ENCODE peak calls at places on chromosome 18, in nine cellular contexts. K is substantia nigra; O is sigmoid colon; C is IMR-90; G is CD4-positive, CD25-positive, alpha-beta regulatory T cell; R is brain microvascular endothelial cell; D is body of pancreas; Z is effector memory CD4-positive, alpha-beta T cell; B is hepatocyte. I is an unnamed sample.
A peak's percentile ranks its signal among the peaks of the same experiment; 100 is the strongest.

GRCh38 chr18:28095041-28095440 is 81.9 kb downstream of the CDH2 start:
- DNase-seq in K (no peak), O (no peak), R (peak; percentile 58), B (no peak), Z (no peak), C (peak; percentile 77), G (no peak), D (no peak), I (no peak)

GRCh38 chr18:49028801-49029506 is 78.2 kb upstream of the SMAD7 start:
- DNase-seq in C (no peak), B (no peak), K (no peak), Z (no peak), G (no peak), D (no peak), O (no peak), R (no peak), I (no peak)

GRCh38 chr18:36808681-36809080 is 20.1 kb downstream of the TPGS2 start:
- DNase-seq in O (no peak), B (no peak), K (no peak), C (peak; percentile 91), G (no peak), D (no peak), R (peak; percentile 51), Z (no peak), I (no peak)

GRCh38 chr18:70195852-70196434 is 9.5 kb downstream of the RTTN start:
- DNase-seq in O (no peak), D (no peak), Z (no peak), K (peak; percentile 5), R (peak; percentile 51), G (peak; percentile 15), B (peak; percentile 68), C (peak; percentile 70), I (no peak)

GRCh38 chr18:50422286-50422898 is 47.5 kb downstream of the SKA1 start:
- DNase-seq in G (no peak), B (no peak), O (no peak), K (no peak), C (no peak), R (no peak), D (no peak), Z (no peak), I (no peak)

GRCh38 chr18:78786776-78787175 is 192.8 kb upstream of the SALL3 start:
- DNase-seq in K (no peak), G (no peak), O (peak; percentile 28), Z (no peak), B (no peak), D (no peak), R (no peak), C (no peak), I (no peak)

GRCh38 chr18:62205824-62206223 is 18.8 kb downstream of the RELCH start:
- DNase-seq in K (no peak), G (no peak), D (no peak), B (no peak), O (no peak), C (no peak), Z (no peak), R (no peak), I (no peak)

GRCh38 chr18:54261894-54262293 is 7.4 kb upstream of the POLI start:
- DNase-seq in D (no peak), B (no peak), K (no peak), G (no peak), O (no peak), C (no peak), Z (no peak), R (no peak), I (no peak)

GRCh38 chr18:9637036-9637767 is 22.8 kb upstream of the PPP4R1 start:
- DNase-seq in R (peak; percentile 13), C (peak; percentile 57), K (no peak), B (no peak), Z (no peak), D (no peak), O (no peak), G (no peak), I (no peak)

GRCh38 chr18:11553098-11553940 is 56.1 kb upstream of the SLC35G4 start:
- DNase-seq in B (peak; percentile 65), G (peak; percentile 16), C (peak; percentile 59), K (peak; percentile 12), R (peak; percentile 55), O (no peak), Z (no peak), D (peak; percentile 41), I (no peak)

GRCh38 chr18:47149457-47150028 is 757 bp downstream of the HDHD2 start:
- DNase-seq in G (no peak), R (peak; percentile 1), C (peak; percentile 2), Z (no peak), D (no peak), K (peak; percentile 25), O (no peak), B (peak; percentile 7), I (no peak)

GRCh38 chr18:30439174-30439573 is 603.4 kb downstream of the DSC3 start:
- DNase-seq in B (no peak), R (no peak), D (no peak), G (no peak), K (no peak), Z (no peak), O (no peak), C (no peak), I (no peak)

GRCh38 chr18:67047334-67047733 is 443.4 kb upstream of the CDH19 start:
- DNase-seq in R (no peak), B (no peak), K (no peak), C (no peak), D (no peak), O (no peak), G (no peak), Z (no peak), I (no peak)

GRCh38 chr18:67041334-67041733 is 437.4 kb upstream of the CDH19 start:
- DNase-seq in C (no peak), D (no peak), G (no peak), Z (no peak), R (no peak), K (no peak), B (no peak), O (no peak), I (no peak)

DNA sequence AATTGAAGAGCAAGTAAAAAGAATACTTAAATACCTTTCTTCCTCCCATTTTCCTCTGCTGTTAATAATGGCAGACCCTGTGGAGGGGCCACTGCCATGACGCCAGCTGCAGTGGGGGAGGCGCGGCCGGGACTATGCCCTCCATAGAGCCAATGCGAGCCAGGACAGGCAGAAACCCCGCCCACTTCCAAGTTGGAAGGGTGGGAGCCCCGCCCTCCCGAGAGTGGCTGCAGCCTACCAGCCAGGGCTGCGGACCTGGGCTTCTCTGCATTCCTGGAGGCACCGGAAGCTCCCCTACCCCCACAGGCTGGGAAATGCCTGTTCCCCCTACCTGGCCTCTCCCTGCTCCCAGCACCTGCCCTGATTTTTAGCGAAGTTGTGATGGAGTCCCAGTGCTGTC is 439.4 kb upstream of the CDH19 start:
- DNase-seq in G (no peak), Z (no peak), O (no peak), B (no peak), R (no peak), C (no peak), K (no peak), D (no peak), I (no peak)
- H3K27ac ChIP-seq in G (no peak overlapping the region), Z (no peak overlapping the region), O (no peak overlapping the region), B (no peak overlapping the region), R (no peak overlapping the region), C (no peak overlapping the region), K (no peak overlapping the region), D (no peak overlapping the region), I (no peak overlapping the region)

GRCh38 chr18:23365602-23366001 is 87.5 kb upstream of the RIOK3 start:
- DNase-seq in B (no peak), R (peak; percentile 44), D (no peak), K (no peak), O (no peak), C (peak; percentile 67), G (no peak), Z (no peak), I (no peak)
- H3K27ac ChIP-seq in B (no peak overlapping the region), R (peak overlapping the region; percentile 39), D (no peak overlapping the region), K (no peak overlapping the region), O (no peak overlapping the region), C (no peak overlapping the region), G (no peak overlapping the region), Z (no peak overlapping the region), I (no peak overlapping the region)

GRCh38 chr18:56723706-56724105 is 72.5 kb downstream of the WDR7 start:
- DNase-seq in R (no peak), D (no peak), Z (no peak), G (no peak), C (no peak), K (no peak), B (no peak), O (no peak), I (no peak)
- H3K27ac ChIP-seq in R (no peak overlapping the region), D (no peak overlapping the region), Z (no peak overlapping the region), G (no peak overlapping the region), C (no peak overlapping the region), K (no peak overlapping the region), B (no peak overlapping the region), O (no peak overlapping the region), I (no peak overlapping the region)

GRCh38 chr18:13560306-13560705 is 166.1 kb downstream of the FAM210A start:
- DNase-seq in D (no peak), C (no peak), R (no peak), K (no peak), O (no peak), B (no peak), Z (no peak), G (no peak), I (no peak)
- H3K27ac ChIP-seq in D (no peak overlapping the region), C (no peak overlapping the region), R (no peak overlapping the region), K (peak overlapping the region; percentile 84), O (no peak overlapping the region), B (no peak overlapping the region), Z (no peak overlapping the region), G (no peak overlapping the region), I (no peak overlapping the region)

GRCh38 chr18:40235881-40236280 is 1719.2 kb upstream of the PIK3C3 start:
- DNase-seq in G (no peak), C (no peak), B (no peak), R (no peak), O (no peak), K (no peak), Z (no peak), D (no peak), I (no peak)
- H3K27ac ChIP-seq in G (no peak overlapping the region), C (no peak overlapping the region), B (no peak overlapping the region), R (no peak overlapping the region), O (no peak overlapping the region), K (no peak overlapping the region), Z (no peak overlapping the region), D (no peak overlapping the region), I (no peak overlapping the region)

GRCh38 chr18:21702602-21703001 is 2.0 kb downstream of the ABHD3 start:
- DNase-seq in R (no peak), B (no peak), G (no peak), Z (no peak), K (no peak), D (no peak), O (no peak), C (no peak), I (no peak)

GRCh38 chr18:21704603-21705364 is at the start of gene ABHD3:
- DNase-seq in Z (peak; percentile 90), O (peak; percentile 96), D (peak; percentile 94), K (peak; percentile 93), B (peak; percentile 98), R (peak; percentile 78), G (peak; percentile 90), C (peak; percentile 85), I (peak; percentile 93)

GRCh38 chr18:21701621-21702020 is 3.0 kb downstream of the ABHD3 start:
- DNase-seq in R (no peak), C (no peak), G (no peak), O (no peak), K (no peak), Z (no peak), D (no peak), B (no peak), I (no peak)

GRCh38 chr18:21706386-21706865 is 1.9 kb upstream of the ABHD3 start:
- DNase-seq in Z (no peak), C (no peak), D (no peak), R (no peak), K (no peak), B (no peak), O (no peak), G (no peak), I (no peak)

GRCh38 chr18:21703241-21703820 is 1.2 kb downstream of the ABHD3 start:
- DNase-seq in R (no peak), Z (peak; percentile 10), C (peak; percentile 51), G (no peak), D (peak; percentile 13), K (no peak), O (no peak), B (no peak), I (no peak)
- H3K27ac ChIP-seq in R (peak overlapping the region; percentile 3), Z (peak overlapping the region; percentile 96), C (peak overlapping the region; percentile 59), G (peak overlapping the region; percentile 88), D (peak overlapping the region; percentile 92), K (no peak overlapping the region), O (peak overlapping the region; percentile 89), B (peak overlapping the region; percentile 87), I (peak overlapping the region; percentile 52)

I was measured in SJSA1.